ENCODE peak calls at places on chromosomes 1 and 21, in eight cellular contexts. R, W, G, T, Y, X, Q and V are unnamed samples.

GRCh38 chr1:205298191-205298994 is 23.2 kb downstream of the NUAK2 start:
- DNase-seq in R (peak), W (no peak), G (no peak), T (peak), Y (peak), X (no peak), Q (no peak), V (no peak)

GRCh38 chr1:9085306-9085940 is 16.0 kb upstream of the SLC2A5 start:
- DNase-seq in R (no peak), W (no peak), G (no peak), T (no peak), Y (no peak), X (no peak), Q (no peak), V (no peak)

GRCh38 chr1:25685938-25686665 is 69.5 kb downstream of the MAN1C1 start:
- DNase-seq in R (no peak), W (no peak), G (no peak), T (no peak), Y (no peak), X (no peak), Q (no peak), V (no peak)

GRCh38 chr1:69921501-69921900 is 283.9 kb downstream of the LRRC40 start:
- DNase-seq in R (no peak), W (no peak), G (no peak), T (no peak), Y (no peak), X (no peak), Q (no peak), V (no peak)

GRCh38 chr21:29827647-29828046 is 112.1 kb downstream of the GRIK1 start:
- DNase-seq in R (no peak), W (no peak), G (no peak), T (no peak), Y (no peak), X (no peak), Q (no peak), V (no peak)

GRCh38 chr1:201742476-201742875 is 86.5 kb upstream of the IPO9 start:
- DNase-seq in R (no peak), W (no peak), G (no peak), T (peak), Y (no peak), X (no peak), Q (peak), V (no peak)

GRCh38 chr1:25683731-25684130 is 67.1 kb downstream of the MAN1C1 start:
- DNase-seq in R (no peak), W (no peak), G (no peak), T (peak), Y (no peak), X (no peak), Q (no peak), V (no peak)

GRCh38 chr1:206524739-206525364 is 17.5 kb downstream of the RASSF5 start:
- DNase-seq in R (no peak), W (no peak), G (no peak), T (peak), Y (no peak), X (no peak), Q (no peak), V (no peak)

GRCh38 chr1:38908821-38909220 is 27.4 kb upstream of the GJA9 start:
- DNase-seq in R (no peak), W (no peak), G (no peak), T (no peak), Y (no peak), X (no peak), Q (no peak), V (no peak)

GRCh38 chr1:184635347-184636155 is 119.1 kb downstream of the EDEM3 start:
- DNase-seq in R (no peak), W (no peak), G (no peak), T (peak), Y (no peak), X (no peak), Q (no peak), V (no peak)

GRCh38 chr21:34820051-34820450 is 151.3 kb downstream of the CLIC6 start:
- DNase-seq in R (no peak), W (no peak), G (no peak), T (no peak), Y (no peak), X (no peak), Q (peak), V (no peak)